ENCODE peak calls at places on chromosomes 12 and 14, in ten cellular contexts. N is AG09319; S is HEK293T; H is cardiac muscle cell; O is NCI-H1436; K is effector memory CD4-positive, alpha-beta T cell; L is hypothalamus; G is effector CD4-positive, alpha-beta T cell; C is fibroblast of mammary gland; U is ELR. Z is an unnamed sample.

GRCh38 chr12:102220736-102221135 is 23.1 kb upstream of the PMCH start:
- DNase-seq in N (no peak), S (no peak), H (no peak), O (no peak), K (no peak), L (no peak), G (no peak), C (no peak), U (no peak), Z (no peak)

GRCh38 chr12:12081836-12082497 is 11.2 kb downstream of the BCL2L14 start:
- DNase-seq in N (no peak), S (peak; percentile 31), H (peak; percentile 65), O (peak; percentile 41), K (no peak), L (no peak), G (no peak), C (peak; percentile 66), U (peak; percentile 61), Z (peak; percentile 31)

GRCh38 chr12:26097046-26097878 is 27.6 kb downstream of the BHLHE41 start:
- DNase-seq in N (peak; percentile 47), S (peak; percentile 82), H (peak; percentile 83), O (peak; percentile 31), K (peak; percentile 15), L (peak; percentile 63), G (peak; percentile 28), C (peak; percentile 80), U (peak; percentile 79), Z (peak; percentile 64)

GRCh38 chr12:5383961-5384360 is 47.9 kb upstream of the NTF3 start:
- DNase-seq in N (peak; percentile 4), S (no peak), H (no peak), O (no peak), K (no peak), L (no peak), G (no peak), C (no peak), U (no peak), Z (no peak)

GRCh38 chr14:69662636-69663321 is 51.4 kb downstream of the SUSD6 start:
- DNase-seq in N (no peak), S (no peak), H (no peak), O (no peak), K (no peak), L (no peak), G (no peak), C (no peak), U (no peak), Z (no peak)

GRCh38 chr12:110693731-110694130 is 4.8 kb upstream of the HVCN1 start:
- DNase-seq in N (no peak), S (no peak), H (peak; percentile 74), O (no peak), K (no peak), L (no peak), G (no peak), C (no peak), U (no peak), Z (no peak)

GRCh38 chr14:75460402-75460801 is 32.6 kb downstream of the JDP2 start:
- DNase-seq in N (no peak), S (no peak), H (no peak), O (no peak), K (no peak), L (no peak), G (no peak), C (no peak), U (no peak), Z (no peak)

GRCh38 chr14:81423504-81423903 is 23.4 kb upstream of the STON2 start:
- DNase-seq in N (no peak), S (no peak), H (peak; percentile 19), O (no peak), K (no peak), L (peak; percentile 50), G (no peak), C (no peak), U (no peak), Z (no peak)

GRCh38 chr12:81167694-81168093 is 89.8 kb downstream of the ACSS3 start:
- DNase-seq in N (no peak), S (no peak), H (peak; percentile 50), O (no peak), K (no peak), L (no peak), G (no peak), C (peak; percentile 20), U (peak; percentile 52), Z (no peak)

GRCh38 chr14:54617467-54617866 is 50.5 kb downstream of the SAMD4A start:
- DNase-seq in N (no peak), S (no peak), H (peak; percentile 11), O (no peak), K (no peak), L (no peak), G (no peak), C (peak; percentile 61), U (peak; percentile 79), Z (no peak)

GRCh38 chr12:1922075-1922709 is 3.7 kb upstream of the CACNA2D4 start:
- DNase-seq in N (no peak), S (no peak), H (no peak), O (no peak), K (no peak), L (no peak), G (no peak), C (no peak), U (no peak), Z (no peak)

GRCh38 chr12:915090-915489 is 34.4 kb downstream of the RAD52 start:
- DNase-seq in N (no peak), S (no peak), H (no peak), O (no peak), K (no peak), L (no peak), G (no peak), C (no peak), U (peak; percentile 32), Z (peak; percentile 40)

GRCh38 chr12:646303-647038 is 16.8 kb downstream of the NINJ2 start:
- DNase-seq in N (no peak), S (no peak), H (peak; percentile 42), O (no peak), K (no peak), L (no peak), G (no peak), C (peak; percentile 72), U (no peak), Z (no peak)

GRCh38 chr12:55728932-55729591 is at the start of gene CD63:
- DNase-seq in N (no peak), S (peak; percentile 73), H (peak; percentile 95), O (peak; percentile 48), K (peak; percentile 54), L (peak; percentile 91), G (peak; percentile 47), C (peak; percentile 88), U (peak; percentile 91), Z (peak; percentile 62)

GRCh38 chr12:107818984-107819383 is 44.5 kb downstream of the ASCL4 start:
- DNase-seq in N (no peak), S (no peak), H (no peak), O (no peak), K (no peak), L (no peak), G (no peak), C (peak; percentile 48), U (peak; percentile 75), Z (no peak)

GRCh38 chr14:100816286-100816949 is 9.5 kb upstream of the MEG3 start:
- DNase-seq in N (no peak), S (no peak), H (no peak), O (no peak), K (no peak), L (no peak), G (no peak), C (no peak), U (no peak), Z (no peak)

GRCh38 chr12:54605138-54605970 is 16.9 kb upstream of the PPP1R1A start:
- DNase-seq in N (no peak), S (no peak), H (no peak), O (no peak), K (no peak), L (no peak), G (no peak), C (no peak), U (no peak), Z (no peak)

GRCh38 chr12:85016423-85016822 is 19.7 kb downstream of the TSPAN19 start:
- DNase-seq in N (peak; percentile 70), S (no peak), H (peak; percentile 92), O (no peak), K (no peak), L (peak; percentile 5), G (no peak), C (peak; percentile 100), U (peak; percentile 96), Z (no peak)

GRCh38 chr12:66132408-66132807 is 1.9 kb upstream of the LLPH start:
- DNase-seq in N (no peak), S (no peak), H (peak; percentile 65), O (no peak), K (no peak), L (no peak), G (no peak), C (peak; percentile 39), U (peak; percentile 91), Z (no peak)

GRCh38 chr14:56189306-56189705 is 71.1 kb downstream of the PELI2 start:
- DNase-seq in N (peak; percentile 27), S (no peak), H (peak; percentile 70), O (no peak), K (no peak), L (no peak), G (no peak), C (peak; percentile 85), U (peak; percentile 25), Z (no peak)

GRCh38 chr14:24889843-24890242 is 160.1 kb downstream of the STXBP6 start:
- DNase-seq in N (no peak), S (no peak), H (no peak), O (no peak), K (no peak), L (no peak), G (no peak), C (no peak), U (no peak), Z (no peak)

GRCh38 chr12:78887008-78887407 is 22.4 kb downstream of the SYT1 start:
- DNase-seq in N (peak; percentile 28), S (no peak), H (peak; percentile 84), O (no peak), K (no peak), L (no peak), G (no peak), C (peak; percentile 91), U (peak; percentile 91), Z (no peak)

GRCh38 chr12:49502590-49502989 is 36.2 kb upstream of the KCNH3 start:
- DNase-seq in N (no peak), S (no peak), H (peak; percentile 38), O (no peak), K (no peak), L (no peak), G (no peak), C (peak; percentile 30), U (peak; percentile 43), Z (no peak)

GRCh38 chr14:93035917-93036651 is 79.6 kb downstream of the ITPK1 start:
- DNase-seq in N (no peak), S (no peak), H (peak; percentile 76), O (no peak), K (no peak), L (peak; percentile 93), G (no peak), C (peak; percentile 19), U (peak; percentile 54), Z (no peak)

GRCh38 chr14:63443361-63443760 is 99.8 kb downstream of the PPP2R5E start:
- DNase-seq in N (no peak), S (no peak), H (no peak), O (no peak), K (no peak), L (no peak), G (no peak), C (no peak), U (no peak), Z (no peak)

GRCh38 chr12:39127401-39127800 is 222.0 kb upstream of the CPNE8 start:
- DNase-seq in N (no peak), S (peak; percentile 22), H (peak; percentile 43), O (no peak), K (no peak), L (no peak), G (no peak), C (peak; percentile 75), U (peak; percentile 21), Z (no peak)

GRCh38 chr12:27805238-27805637 is 25.2 kb upstream of the MANSC4 start:
- DNase-seq in N (no peak), S (no peak), H (no peak), O (no peak), K (no peak), L (no peak), G (no peak), C (no peak), U (no peak), Z (no peak)

GRCh38 chr14:54722791-54723432 is 156.0 kb downstream of the SAMD4A start:
- DNase-seq in N (no peak), S (peak; percentile 37), H (peak; percentile 70), O (no peak), K (no peak), L (no peak), G (no peak), C (peak; percentile 41), U (peak; percentile 44), Z (no peak)